ENCODE peak calls at places on chromosome 15, in four cellular contexts. S is HCT116, C is H1, L is HepG2. M is an unnamed sample.

GRCh38 chr15:80034633-80035032 is 24.8 kb upstream of the ZFAND6 start:
- DNase-seq in S (no peak), C (no peak), L (no peak), M (no peak)

GRCh38 chr15:31300208-31300661 is 26.4 kb upstream of the KLF13 start:
- DNase-seq in S (no peak), C (no peak), L (no peak), M (no peak)

GRCh38 chr15:48541659-48542334 is 103.7 kb downstream of the FBN1 start:
- DNase-seq in S (no peak), C (no peak), L (no peak), M (peak; percentile 34)

GRCh38 chr15:82572311-82572710 is 32.1 kb upstream of the RPS17 start:
- DNase-seq in S (no peak), C (no peak), L (no peak), M (no peak)

GRCh38 chr15:49088996-49089395 is 42.8 kb upstream of the SECISBP2L start:
- DNase-seq in S (no peak), C (no peak), L (no peak), M (no peak)

GRCh38 chr15:58424722-58425121 is 7.1 kb upstream of the LIPC start:
- DNase-seq in S (no peak), C (no peak), L (no peak), M (no peak)

GRCh38 chr15:31953573-31953972 is 76.7 kb upstream of the CHRNA7 start:
- DNase-seq in S (no peak), C (no peak), L (no peak), M (no peak)

GRCh38 chr15:56053046-56053400 is 59.6 kb upstream of the NEDD4 start:
- DNase-seq in S (no peak), C (no peak), L (no peak), M (no peak)

GRCh38 chr15:92449476-92449875 is 55.8 kb downstream of the ST8SIA2 start:
- DNase-seq in S (no peak), C (no peak), L (no peak), M (no peak)

GRCh38 chr15:78810377-78811123 is 714 bp downstream of the ADAMTS7 start:
- DNase-seq in S (no peak), C (no peak), L (no peak), M (no peak)

GRCh38 chr15:52423852-52424251 is 104.8 kb downstream of the MYO5A start:
- DNase-seq in S (no peak), C (no peak), L (no peak), M (no peak)

GRCh38 chr15:78242128-78242527 is 7.8 kb upstream of the ACSBG1 start:
- DNase-seq in S (no peak), C (no peak), L (peak; percentile 55), M (no peak)

GRCh38 chr15:77069521-77070121 is 1.3 kb downstream of the TSPAN3 start:
- DNase-seq in S (no peak), C (no peak), L (no peak), M (no peak)

GRCh38 chr15:61613729-61614128 is 384.6 kb upstream of the RORA start:
- DNase-seq in S (no peak), C (no peak), L (no peak), M (no peak)

GRCh38 chr15:61684749-61685467 is 375.3 kb downstream of the VPS13C start:
- DNase-seq in S (no peak), C (no peak), L (no peak), M (no peak)

GRCh38 chr15:75817151-75817935 is 25.9 kb upstream of the UBE2Q2 start:
- DNase-seq in S (no peak), C (no peak), L (no peak), M (no peak)

GRCh38 chr15:32657941-32658340 is 16.4 kb downstream of the SCG5 start:
- DNase-seq in S (no peak), C (no peak), L (no peak), M (no peak)

GRCh38 chr15:99902248-99902647 is 169.0 kb upstream of the LYSMD4 start:
- DNase-seq in S (no peak), C (no peak), L (no peak), M (no peak)

GRCh38 chr15:50876989-50877360 is 31.5 kb upstream of the AP4E1 start:
- DNase-seq in S (peak; percentile 68), C (peak; percentile 58), L (peak; percentile 78), M (no peak)

GRCh38 chr15:43218908-43219706 is 1.7 kb downstream of the EPB42 start:
- DNase-seq in S (no peak), C (no peak), L (no peak), M (no peak)

GRCh38 chr15:54559405-54560064 is 581.3 kb downstream of the UNC13C start:
- DNase-seq in S (no peak), C (no peak), L (no peak), M (no peak)

GRCh38 chr15:84818221-84819131 is 1.3 kb downstream of the ALPK3 start:
- DNase-seq in S (no peak), C (no peak), L (peak; percentile 74), M (no peak)

GRCh38 chr15:96487245-96487644 is 156.7 kb downstream of the NR2F2 start:
- DNase-seq in S (no peak), C (no peak), L (no peak), M (no peak)

GRCh38 chr15:76099388-76099787 is 39.6 kb downstream of the TMEM266 start:
- DNase-seq in S (no peak), C (no peak), L (no peak), M (no peak)

GRCh38 chr15:30929982-30930381 is 26.3 kb downstream of the FAN1 start:
- DNase-seq in S (no peak), C (no peak), L (no peak), M (no peak)

GRCh38 chr15:64096486-64097431 is 977 bp downstream of the SNX1 start:
- DNase-seq in S (no peak), C (no peak), L (no peak), M (no peak)

GRCh38 chr15:62103431-62103830 is 36.7 kb downstream of the C2CD4A start:
- DNase-seq in S (no peak), C (no peak), L (no peak), M (no peak)

GRCh38 chr15:65092046-65092770 is 15.7 kb downstream of the KBTBD13 start:
- DNase-seq in S (no peak), C (no peak), L (no peak), M (no peak)

GRCh38 chr15:65633752-65634151 is 12.0 kb downstream of the SLC24A1 start:
- DNase-seq in S (no peak), C (no peak), L (no peak), M (no peak)

GRCh38 chr15:62698646-62699045 is 343.9 kb upstream of the TPM1 start:
- DNase-seq in S (no peak), C (no peak), L (no peak), M (no peak)

GRCh38 chr15:41513282-41514227 is at the start of gene LTK:
- DNase-seq in S (peak; percentile 65), C (no peak), L (no peak), M (no peak)

GRCh38 chr15:41511331-41512077 is 2.1 kb downstream of the LTK start:
- DNase-seq in S (no peak), C (no peak), L (no peak), M (no peak)

GRCh38 chr15:41512512-41513281 is 930 bp downstream of the LTK start:
- DNase-seq in S (no peak), C (no peak), L (no peak), M (no peak)

GRCh38 chr15:41512078-41512394 is 1.6 kb downstream of the LTK start:
- DNase-seq in S (no peak), C (no peak), L (no peak), M (no peak)

DNA sequence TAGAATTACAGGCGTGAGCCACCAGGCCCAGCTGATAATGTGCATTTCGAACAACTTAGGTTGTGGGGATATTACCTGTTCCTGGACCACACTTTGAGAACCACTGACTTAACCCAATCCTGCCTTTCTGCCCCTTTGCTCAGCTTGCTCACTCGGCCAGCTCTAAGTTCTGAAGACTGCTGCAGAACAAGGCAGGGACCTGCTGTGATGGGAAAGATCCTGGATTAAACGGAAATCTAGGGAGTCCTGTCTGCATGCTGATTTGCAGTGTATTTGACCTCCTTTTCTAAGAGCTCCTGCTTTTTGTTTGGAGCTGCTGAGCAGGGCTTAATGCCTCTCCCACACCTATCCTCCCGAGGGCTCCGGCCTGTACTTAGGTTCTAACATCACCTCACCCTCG is 2.9 kb downstream of the LTK start:
- DNase-seq in S (no peak), C (no peak), L (no peak), M (no peak)
- TF ChIP-seq EZH2 in S (no peak), C (no peak), L (no peak), M (peak; percentile 56)

GRCh38 chr15:66780172-66780972 is 78.3 kb downstream of the SMAD6 start:
- DNase-seq in S (no peak), C (no peak), L (no peak), M (no peak)

GRCh38 chr15:66778716-66779115 is 76.7 kb downstream of the SMAD6 start:
- DNase-seq in S (no peak), C (no peak), L (no peak), M (no peak)

GRCh38 chr15:66778314-66778665 is 76.3 kb downstream of the SMAD6 start:
- DNase-seq in S (no peak), C (no peak), L (no peak), M (no peak)

GRCh38 chr15:66780973-66781718 is 79.1 kb downstream of the SMAD6 start:
- DNase-seq in S (no peak), C (no peak), L (no peak), M (no peak)

DNA sequence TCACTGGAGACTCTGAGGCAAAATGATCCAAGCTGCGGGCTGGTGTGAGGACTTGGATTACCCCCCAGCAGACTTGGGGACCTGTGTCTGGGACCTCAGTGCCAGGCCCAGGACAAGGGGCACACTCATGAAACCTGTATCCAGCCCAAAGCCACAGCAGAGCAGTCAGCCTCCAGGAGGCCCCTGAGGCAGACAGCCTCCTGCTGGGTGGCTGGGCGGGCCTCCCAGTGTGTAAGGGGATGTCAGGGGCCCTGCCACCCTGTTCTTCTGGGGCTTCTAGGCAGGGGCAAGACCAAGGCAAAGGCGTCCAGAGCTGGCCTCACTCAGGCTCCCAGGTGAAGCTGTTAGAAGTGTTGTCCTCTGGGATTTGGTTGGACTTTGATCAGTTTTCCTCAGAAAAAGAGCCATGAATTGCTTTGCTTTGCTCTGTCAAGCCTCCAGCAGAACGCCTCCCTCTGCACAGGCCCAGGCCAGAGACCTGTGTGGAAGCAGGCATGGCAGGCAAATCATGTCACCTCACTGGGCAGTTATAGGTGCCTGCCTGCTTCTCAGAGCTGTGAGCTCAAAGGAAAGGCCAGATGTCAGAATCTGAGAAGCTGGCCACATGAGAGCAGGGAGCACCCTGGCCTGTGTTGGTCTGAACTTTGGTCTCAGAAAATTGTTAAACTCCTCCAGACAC is 77.4 kb downstream of the SMAD6 start:
- DNase-seq in S (no peak), C (no peak), L (peak; percentile 82), M (no peak)
- TF ChIP-seq ZNF274 in S (no peak), C (no peak), L (no peak), M (no peak)

GRCh38 chr15:90903733-90904536 is 833 bp downstream of the MAN2A2 start:
- DNase-seq in S (no peak), C (no peak), L (peak; percentile 64), M (no peak)
- TF ChIP-seq EZH2 in S (no peak), C (no peak), L (no peak), M (no peak)

GRCh38 chr15:88894348-88894818 is 961 bp downstream of the HAPLN3 start:
- DNase-seq in S (no peak), C (no peak), L (peak; percentile 49), M (no peak)
- TF ChIP-seq ZNF274 in S (no peak), C (no peak), L (no peak), M (no peak)